ENCODE peak calls at places on chromosome 5, in ten cellular contexts. One of them, this sample, is unnamed.

GRCh38 chr5:159850192-159850573 is 66.1 kb upstream of the ADRA1B start:
- DNase-seq in GM23248: peak
- DNase-seq in skeletal muscle cell: peak
- DNase-seq in AG09309: peak
- DNase-seq in OCI-LY7: no peak
- DNase-seq in mesendoderm: no peak
- DNase-seq in effector memory CD4-positive, alpha-beta T cell: no peak
- DNase-seq in HFF-Myc: no peak
- DNase-seq in PC-3: peak
- DNase-seq in H7: peak
- DNase-seq in this sample: peak

GRCh38 chr5:131426011-131426410 is 162.2 kb downstream of the CDC42SE2 start:
- DNase-seq in GM23248: no peak
- DNase-seq in skeletal muscle cell: no peak
- DNase-seq in AG09309: no peak
- DNase-seq in OCI-LY7: no peak
- DNase-seq in mesendoderm: no peak
- DNase-seq in effector memory CD4-positive, alpha-beta T cell: no peak
- DNase-seq in HFF-Myc: no peak
- DNase-seq in PC-3: no peak
- DNase-seq in H7: no peak
- DNase-seq in this sample: no peak

GRCh38 chr5:19322716-19323485 is 665.1 kb downstream of the CDH18 start:
- DNase-seq in GM23248: no peak
- DNase-seq in skeletal muscle cell: peak
- DNase-seq in AG09309: no peak
- DNase-seq in OCI-LY7: no peak
- DNase-seq in mesendoderm: peak
- DNase-seq in effector memory CD4-positive, alpha-beta T cell: no peak
- DNase-seq in HFF-Myc: no peak
- DNase-seq in PC-3: peak
- DNase-seq in H7: no peak
- DNase-seq in this sample: no peak

GRCh38 chr5:24444439-24444838 is 200.3 kb downstream of the CDH10 start:
- DNase-seq in GM23248: no peak
- DNase-seq in skeletal muscle cell: no peak
- DNase-seq in AG09309: no peak
- DNase-seq in OCI-LY7: no peak
- DNase-seq in mesendoderm: no peak
- DNase-seq in effector memory CD4-positive, alpha-beta T cell: no peak
- DNase-seq in HFF-Myc: no peak
- DNase-seq in PC-3: no peak
- DNase-seq in H7: no peak
- DNase-seq in this sample: no peak

GRCh38 chr5:89695371-89695770 is 714.2 kb downstream of the CETN3 start:
- DNase-seq in GM23248: no peak
- DNase-seq in skeletal muscle cell: no peak
- DNase-seq in AG09309: no peak
- DNase-seq in OCI-LY7: no peak
- DNase-seq in mesendoderm: peak
- DNase-seq in effector memory CD4-positive, alpha-beta T cell: no peak
- DNase-seq in HFF-Myc: no peak
- DNase-seq in PC-3: no peak
- DNase-seq in H7: no peak
- DNase-seq in this sample: no peak

GRCh38 chr5:128513816-128514215 is 24.2 kb downstream of the FBN2 start:
- DNase-seq in GM23248: no peak
- DNase-seq in skeletal muscle cell: no peak
- DNase-seq in AG09309: no peak
- DNase-seq in OCI-LY7: no peak
- DNase-seq in mesendoderm: no peak
- DNase-seq in effector memory CD4-positive, alpha-beta T cell: no peak
- DNase-seq in HFF-Myc: no peak
- DNase-seq in PC-3: no peak
- DNase-seq in H7: no peak
- DNase-seq in this sample: no peak

GRCh38 chr5:154221371-154221896 is 30.9 kb downstream of the GALNT10 start:
- DNase-seq in GM23248: peak
- DNase-seq in skeletal muscle cell: peak
- DNase-seq in AG09309: peak
- DNase-seq in OCI-LY7: no peak
- DNase-seq in mesendoderm: peak
- DNase-seq in effector memory CD4-positive, alpha-beta T cell: peak
- DNase-seq in HFF-Myc: peak
- DNase-seq in PC-3: peak
- DNase-seq in H7: no peak
- DNase-seq in this sample: peak

GRCh38 chr5:86862093-86862492 is 244.4 kb downstream of the COX7C start:
- DNase-seq in GM23248: no peak
- DNase-seq in skeletal muscle cell: no peak
- DNase-seq in AG09309: no peak
- DNase-seq in OCI-LY7: no peak
- DNase-seq in mesendoderm: no peak
- DNase-seq in effector memory CD4-positive, alpha-beta T cell: no peak
- DNase-seq in HFF-Myc: no peak
- DNase-seq in PC-3: no peak
- DNase-seq in H7: no peak
- DNase-seq in this sample: no peak

GRCh38 chr5:139638090-139638735 is 9.9 kb upstream of the CXXC5 start:
- DNase-seq in GM23248: peak
- DNase-seq in skeletal muscle cell: no peak
- DNase-seq in AG09309: peak
- DNase-seq in OCI-LY7: peak
- DNase-seq in mesendoderm: peak
- DNase-seq in effector memory CD4-positive, alpha-beta T cell: no peak
- DNase-seq in HFF-Myc: no peak
- DNase-seq in PC-3: peak
- DNase-seq in H7: peak
- DNase-seq in this sample: no peak

GRCh38 chr5:111742595-111742994 is 14.4 kb downstream of the NREP start:
- DNase-seq in GM23248: peak
- DNase-seq in skeletal muscle cell: peak
- DNase-seq in AG09309: peak
- DNase-seq in OCI-LY7: no peak
- DNase-seq in mesendoderm: no peak
- DNase-seq in effector memory CD4-positive, alpha-beta T cell: no peak
- DNase-seq in HFF-Myc: peak
- DNase-seq in PC-3: peak
- DNase-seq in H7: no peak
- DNase-seq in this sample: peak

GRCh38 chr5:50751064-50751657 is 84.7 kb downstream of the PARP8 start:
- DNase-seq in GM23248: peak
- DNase-seq in skeletal muscle cell: no peak
- DNase-seq in AG09309: peak
- DNase-seq in OCI-LY7: peak
- DNase-seq in mesendoderm: peak
- DNase-seq in effector memory CD4-positive, alpha-beta T cell: peak
- DNase-seq in HFF-Myc: peak
- DNase-seq in PC-3: peak
- DNase-seq in H7: peak
- DNase-seq in this sample: no peak

GRCh38 chr5:137498301-137498735 is 808 bp downstream of the SPOCK1 start:
- DNase-seq in GM23248: peak
- DNase-seq in skeletal muscle cell: no peak
- DNase-seq in AG09309: no peak
- DNase-seq in OCI-LY7: no peak
- DNase-seq in mesendoderm: peak
- DNase-seq in effector memory CD4-positive, alpha-beta T cell: no peak
- DNase-seq in HFF-Myc: no peak
- DNase-seq in PC-3: peak
- DNase-seq in H7: peak
- DNase-seq in this sample: no peak

GRCh38 chr5:160071521-160072299 is 47.5 kb downstream of the PWWP2A start:
- DNase-seq in GM23248: no peak
- DNase-seq in skeletal muscle cell: no peak
- DNase-seq in AG09309: no peak
- DNase-seq in OCI-LY7: peak
- DNase-seq in mesendoderm: no peak
- DNase-seq in effector memory CD4-positive, alpha-beta T cell: no peak
- DNase-seq in HFF-Myc: no peak
- DNase-seq in PC-3: no peak
- DNase-seq in H7: no peak
- DNase-seq in this sample: no peak

GRCh38 chr5:79518718-79519117 is 4.8 kb upstream of the HOMER1 start:
- DNase-seq in GM23248: no peak
- DNase-seq in skeletal muscle cell: no peak
- DNase-seq in AG09309: no peak
- DNase-seq in OCI-LY7: no peak
- DNase-seq in mesendoderm: peak
- DNase-seq in effector memory CD4-positive, alpha-beta T cell: no peak
- DNase-seq in HFF-Myc: no peak
- DNase-seq in PC-3: no peak
- DNase-seq in H7: peak
- DNase-seq in this sample: no peak

GRCh38 chr5:82356808-82357671 is 78.9 kb upstream of the RPS23 start:
- DNase-seq in GM23248: peak
- DNase-seq in skeletal muscle cell: peak
- DNase-seq in AG09309: peak
- DNase-seq in OCI-LY7: no peak
- DNase-seq in mesendoderm: peak
- DNase-seq in effector memory CD4-positive, alpha-beta T cell: peak
- DNase-seq in HFF-Myc: peak
- DNase-seq in PC-3: peak
- DNase-seq in H7: no peak
- DNase-seq in this sample: peak

GRCh38 chr5:59035681-59036080 is 452.8 kb downstream of the RAB3C start:
- DNase-seq in GM23248: no peak
- DNase-seq in skeletal muscle cell: no peak
- DNase-seq in AG09309: no peak
- DNase-seq in OCI-LY7: no peak
- DNase-seq in mesendoderm: no peak
- DNase-seq in effector memory CD4-positive, alpha-beta T cell: no peak
- DNase-seq in HFF-Myc: no peak
- DNase-seq in PC-3: no peak
- DNase-seq in H7: no peak
- DNase-seq in this sample: no peak

GRCh38 chr5:60842859-60843692 is 993 bp downstream of the ELOVL7 start:
- DNase-seq in GM23248: peak
- DNase-seq in skeletal muscle cell: no peak
- DNase-seq in AG09309: no peak
- DNase-seq in OCI-LY7: no peak
- DNase-seq in mesendoderm: peak
- DNase-seq in effector memory CD4-positive, alpha-beta T cell: no peak
- DNase-seq in HFF-Myc: no peak
- DNase-seq in PC-3: no peak
- DNase-seq in H7: peak
- DNase-seq in this sample: no peak

GRCh38 chr5:151023047-151023615 is 2.7 kb downstream of the GPX3 start:
- DNase-seq in GM23248: peak
- DNase-seq in skeletal muscle cell: no peak
- DNase-seq in AG09309: no peak
- DNase-seq in OCI-LY7: no peak
- DNase-seq in mesendoderm: no peak
- DNase-seq in effector memory CD4-positive, alpha-beta T cell: no peak
- DNase-seq in HFF-Myc: no peak
- DNase-seq in PC-3: peak
- DNase-seq in H7: no peak
- DNase-seq in this sample: no peak

GRCh38 chr5:157558681-157559080 is 16.9 kb downstream of the ADAM19 start:
- DNase-seq in GM23248: peak
- DNase-seq in skeletal muscle cell: no peak
- DNase-seq in AG09309: no peak
- DNase-seq in OCI-LY7: no peak
- DNase-seq in mesendoderm: peak
- DNase-seq in effector memory CD4-positive, alpha-beta T cell: no peak
- DNase-seq in HFF-Myc: no peak
- DNase-seq in PC-3: peak
- DNase-seq in H7: no peak
- DNase-seq in this sample: no peak

GRCh38 chr5:177117441-177118045 is 16.0 kb upstream of the NSD1 start:
- DNase-seq in GM23248: no peak
- DNase-seq in skeletal muscle cell: no peak
- DNase-seq in AG09309: no peak
- DNase-seq in OCI-LY7: no peak
- DNase-seq in mesendoderm: no peak
- DNase-seq in effector memory CD4-positive, alpha-beta T cell: no peak
- DNase-seq in HFF-Myc: no peak
- DNase-seq in PC-3: no peak
- DNase-seq in H7: no peak
- DNase-seq in this sample: no peak
- H3K4me3 ChIP-seq in GM23248: no peak
- H3K4me3 ChIP-seq in skeletal muscle cell: no peak
- H3K4me3 ChIP-seq in AG09309: no peak
- H3K4me3 ChIP-seq in OCI-LY7: no peak
- H3K4me3 ChIP-seq in mesendoderm: no peak
- H3K4me3 ChIP-seq in effector memory CD4-positive, alpha-beta T cell: no peak
- H3K4me3 ChIP-seq in HFF-Myc: no peak
- H3K4me3 ChIP-seq in PC-3: no peak
- H3K4me3 ChIP-seq in H7: no peak
- H3K4me3 ChIP-seq in this sample: no peak

GRCh38 chr5:142319560-142320426 is 5.0 kb downstream of the SPRY4 start:
- DNase-seq in GM23248: no peak
- DNase-seq in skeletal muscle cell: no peak
- DNase-seq in AG09309: no peak
- DNase-seq in OCI-LY7: no peak
- DNase-seq in mesendoderm: no peak
- DNase-seq in effector memory CD4-positive, alpha-beta T cell: no peak
- DNase-seq in HFF-Myc: no peak
- DNase-seq in PC-3: no peak
- DNase-seq in H7: no peak
- DNase-seq in this sample: no peak
- H3K4me3 ChIP-seq in GM23248: peak
- H3K4me3 ChIP-seq in skeletal muscle cell: peak
- H3K4me3 ChIP-seq in AG09309: no peak
- H3K4me3 ChIP-seq in OCI-LY7: no peak
- H3K4me3 ChIP-seq in mesendoderm: peak
- H3K4me3 ChIP-seq in effector memory CD4-positive, alpha-beta T cell: no peak
- H3K4me3 ChIP-seq in HFF-Myc: peak
- H3K4me3 ChIP-seq in PC-3: peak
- H3K4me3 ChIP-seq in H7: peak
- H3K4me3 ChIP-seq in this sample: peak

DNA sequence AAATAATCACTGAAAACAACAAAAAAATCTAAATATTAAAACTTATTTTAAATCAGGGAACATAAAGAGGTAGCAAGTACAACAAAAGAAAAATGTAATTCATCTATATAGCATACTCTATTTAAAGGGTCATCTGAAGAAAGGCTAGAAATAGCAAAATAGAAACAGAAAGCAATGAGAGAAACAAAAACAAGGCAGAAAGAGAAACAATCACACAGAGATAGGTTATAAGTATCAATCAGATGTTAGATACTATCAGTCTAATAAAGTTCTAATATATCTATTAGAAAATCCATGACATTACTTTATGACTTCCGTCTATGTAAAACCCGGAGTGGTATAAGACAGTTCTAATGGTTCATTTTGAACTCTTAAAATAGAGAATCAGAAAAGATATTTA is 16.0 kb downstream of the RICTOR start:
- DNase-seq in GM23248: no peak
- DNase-seq in skeletal muscle cell: no peak
- DNase-seq in AG09309: no peak
- DNase-seq in OCI-LY7: no peak
- DNase-seq in mesendoderm: no peak
- DNase-seq in effector memory CD4-positive, alpha-beta T cell: no peak
- DNase-seq in HFF-Myc: no peak
- DNase-seq in PC-3: no peak
- DNase-seq in H7: no peak
- DNase-seq in this sample: no peak
- H3K4me3 ChIP-seq in GM23248: peak
- H3K4me3 ChIP-seq in skeletal muscle cell: peak
- H3K4me3 ChIP-seq in AG09309: no peak
- H3K4me3 ChIP-seq in OCI-LY7: peak
- H3K4me3 ChIP-seq in mesendoderm: no peak
- H3K4me3 ChIP-seq in effector memory CD4-positive, alpha-beta T cell: peak
- H3K4me3 ChIP-seq in HFF-Myc: no peak
- H3K4me3 ChIP-seq in PC-3: peak
- H3K4me3 ChIP-seq in H7: no peak
- H3K4me3 ChIP-seq in this sample: no peak

GRCh38 chr5:138536665-138537315 is 6.2 kb downstream of the ETF1 start:
- DNase-seq in GM23248: peak
- DNase-seq in skeletal muscle cell: no peak
- DNase-seq in AG09309: no peak
- DNase-seq in OCI-LY7: no peak
- DNase-seq in mesendoderm: peak
- DNase-seq in effector memory CD4-positive, alpha-beta T cell: no peak
- DNase-seq in HFF-Myc: no peak
- DNase-seq in PC-3: no peak
- DNase-seq in H7: peak
- DNase-seq in this sample: no peak
- H3K4me3 ChIP-seq in GM23248: no peak
- H3K4me3 ChIP-seq in skeletal muscle cell: no peak
- H3K4me3 ChIP-seq in AG09309: no peak
- H3K4me3 ChIP-seq in OCI-LY7: no peak
- H3K4me3 ChIP-seq in mesendoderm: no peak
- H3K4me3 ChIP-seq in effector memory CD4-positive, alpha-beta T cell: no peak
- H3K4me3 ChIP-seq in HFF-Myc: no peak
- H3K4me3 ChIP-seq in PC-3: no peak
- H3K4me3 ChIP-seq in H7: no peak
- H3K4me3 ChIP-seq in this sample: no peak